ENCODE peak calls at places on chromosomes 2 and 18, in seven cellular contexts. S is cardiac muscle cell; W is retinal pigment epithelial cell; U is AG04450; R is cardiac fibroblast; C is stimulated activated naive CD8-positive, alpha-beta T cell treated with anti-CD3 and anti-CD28 coated beads, Interleukin-15, amount 100 ng/mL, for 72 hours; X is HFFc6. Y is an unnamed sample.
A peak's percentile ranks its signal among the peaks of the same experiment; 100 is the strongest.

GRCh38 chr18:24494586-24494985 is 34.1 kb downstream of the HRH4 start:
- DNase-seq in X (no peak), S (no peak), R (no peak), W (no peak), C (no peak), U (no peak), Y (no peak)

GRCh38 chr2:37323770-37324535 is 680 bp downstream of the PRKD3 start:
- DNase-seq in X (peak; percentile 23), S (peak; percentile 57), U (no peak), C (peak; percentile 49), R (peak; percentile 31), W (no peak), Y (no peak)

GRCh38 chr2:132670104-132670960 is at the start of gene LYPD1:
- DNase-seq in X (no peak), W (no peak), C (no peak), R (no peak), S (peak; percentile 34), U (no peak), Y (no peak)

GRCh38 chr2:50385361-50385760 is 646.6 kb downstream of the NRXN1 start:
- DNase-seq in X (no peak), S (no peak), C (no peak), W (peak; percentile 20), U (no peak), R (no peak), Y (no peak)

GRCh38 chr18:24397131-24397693 is 412 bp downstream of the OSBPL1A start:
- DNase-seq in S (peak; percentile 56), U (peak; percentile 21), R (peak; percentile 81), W (peak; percentile 58), C (peak; percentile 35), X (peak; percentile 49), Y (peak; percentile 52)

GRCh38 chr2:223815884-223816570 is 21.4 kb downstream of the AP1S3 start:
- DNase-seq in R (peak; percentile 42), W (peak; percentile 90), X (no peak), S (no peak), C (no peak), U (no peak), Y (peak; percentile 86)

GRCh38 chr2:81984969-81985637 is 1680.6 kb upstream of the LRRTM1 start:
- DNase-seq in C (no peak), W (no peak), S (no peak), X (no peak), U (no peak), R (no peak), Y (no peak)

GRCh38 chr2:241558532-241559488 is at the start of gene BOK:
- DNase-seq in C (no peak), W (peak; percentile 33), X (peak; percentile 63), R (peak; percentile 82), S (peak; percentile 82), U (no peak), Y (peak; percentile 22)

GRCh38 chr2:219116776-219117646 is 43.6 kb downstream of the NHEJ1 start:
- DNase-seq in S (no peak), X (no peak), C (no peak), R (no peak), W (no peak), U (no peak), Y (no peak)

GRCh38 chr2:220575963-220576362 is 948.5 kb downstream of the SLC4A3 start:
- DNase-seq in W (no peak), R (no peak), U (no peak), C (no peak), X (no peak), S (no peak), Y (no peak)

GRCh38 chr2:46216213-46216612 is 81.0 kb upstream of the EPAS1 start:
- DNase-seq in U (peak; percentile 16), W (no peak), C (no peak), X (peak; percentile 57), S (no peak), R (no peak), Y (no peak)

GRCh38 chr18:57859314-57859713 is 56.2 kb upstream of the ATP8B1 start:
- DNase-seq in X (no peak), W (no peak), C (peak; percentile 12), R (peak; percentile 54), U (no peak), S (peak; percentile 50), Y (peak; percentile 6)

GRCh38 chr2:212520340-212520739 is 18.3 kb downstream of the ERBB4 start:
- DNase-seq in C (no peak), X (peak; percentile 16), W (no peak), U (no peak), S (no peak), R (no peak), Y (no peak)

GRCh38 chr2:106638043-106638442 is 150.9 kb downstream of the CD8B2 start:
- DNase-seq in W (peak; percentile 0), X (peak; percentile 28), R (peak; percentile 36), S (peak; percentile 44), C (no peak), U (no peak), Y (no peak)

GRCh38 chr2:225122582-225123486 is 80.6 kb upstream of the DOCK10 start:
- DNase-seq in U (no peak), S (peak; percentile 6), C (no peak), W (no peak), R (peak; percentile 31), X (peak; percentile 48), Y (no peak)

GRCh38 chr2:227860116-227860724 is 11.2 kb upstream of the DAW1 start:
- DNase-seq in R (no peak), X (no peak), S (no peak), W (no peak), U (no peak), C (no peak), Y (no peak)

GRCh38 chr2:112151701-112152440 is 13.7 kb downstream of the FBLN7 start:
- DNase-seq in C (no peak), U (no peak), S (no peak), X (no peak), R (no peak), W (no peak), Y (no peak)

GRCh38 chr2:88874063-88874657 is 182.7 kb downstream of the RPIA start:
- DNase-seq in X (peak; percentile 48), S (peak; percentile 68), U (no peak), R (peak; percentile 70), C (peak; percentile 38), W (peak; percentile 7), Y (no peak)

GRCh38 chr18:8151176-8151575 is 458.1 kb upstream of the RAB12 start:
- DNase-seq in R (no peak), U (no peak), X (no peak), W (no peak), S (no peak), C (no peak), Y (no peak)

GRCh38 chr18:8752329-8752728 is 47.0 kb downstream of the MTCL1 start:
- DNase-seq in S (no peak), C (no peak), W (no peak), R (peak; percentile 60), U (no peak), X (peak; percentile 26), Y (no peak)

GRCh38 chr2:149089068-149089467 is 50.6 kb downstream of the LYPD6B start:
- DNase-seq in C (no peak), R (no peak), X (peak; percentile 19), S (no peak), U (no peak), W (no peak), Y (no peak)

GRCh38 chr2:219272351-219272750 is 6.8 kb upstream of the DNAJB2 start:
- DNase-seq in X (no peak), S (no peak), W (no peak), C (no peak), U (no peak), R (no peak), Y (no peak)

GRCh38 chr18:42508683-42509347 is 553.8 kb downstream of the PIK3C3 start:
- DNase-seq in W (no peak), C (no peak), R (no peak), S (no peak), U (no peak), X (no peak), Y (no peak)

GRCh38 chr2:96359310-96359709 is 23.7 kb downstream of the NCAPH start:
- DNase-seq in C (peak; percentile 25), S (no peak), R (no peak), W (no peak), X (no peak), U (no peak), Y (no peak)

GRCh38 chr18:54388203-54389142 is 30.8 kb downstream of the C18orf54 start:
- DNase-seq in U (peak; percentile 61), S (peak; percentile 5), W (peak; percentile 45), R (peak; percentile 79), X (peak; percentile 78), C (peak; percentile 50), Y (peak; percentile 51)

GRCh38 chr2:241541564-241542277 is 16.8 kb upstream of the BOK start:
- DNase-seq in C (no peak), W (no peak), U (no peak), R (no peak), X (no peak), S (peak; percentile 9), Y (no peak)

GRCh38 chr2:241532733-241533601 is 24.6 kb upstream of the STK25 start:
- DNase-seq in U (no peak), X (no peak), C (no peak), S (no peak), W (no peak), R (no peak), Y (no peak)

GRCh38 chr2:132415256-132416079 is 1.1 kb upstream of the GPR39 start:
- DNase-seq in S (no peak), R (peak; percentile 11), X (no peak), U (no peak), W (no peak), C (no peak), Y (no peak)

GRCh38 chr2:227472265-227473018 is 486 bp downstream of the AGFG1 start:
- DNase-seq in U (no peak), R (no peak), C (peak; percentile 64), W (no peak), S (peak; percentile 78), X (no peak), Y (no peak)

GRCh38 chr2:145524836-145525235 is 1004.9 kb upstream of the ZEB2 start:
- DNase-seq in X (no peak), S (no peak), R (peak; percentile 8), C (no peak), U (no peak), W (peak; percentile 72), Y (no peak)

GRCh38 chr2:196112408-196113039 is 43.9 kb upstream of the DNAH7 start:
- DNase-seq in U (peak; percentile 51), C (no peak), W (peak; percentile 61), S (no peak), X (peak; percentile 72), R (peak; percentile 90), Y (peak; percentile 94)

GRCh38 chr2:113116100-113116958 is 11.1 kb upstream of the IL1RN start:
- DNase-seq in U (no peak), W (no peak), R (no peak), X (no peak), C (peak; percentile 25), S (no peak), Y (no peak)

GRCh38 chr2:180208841-180209240 is 201.7 kb upstream of the CWC22 start:
- DNase-seq in U (no peak), C (no peak), W (peak; percentile 71), R (peak; percentile 68), X (no peak), S (no peak), Y (peak; percentile 23)

GRCh38 chr18:28357785-28358401 is 181.0 kb upstream of the CDH2 start:
- DNase-seq in C (no peak), U (no peak), W (no peak), R (no peak), S (peak; percentile 6), X (no peak), Y (no peak)

GRCh38 chr2:212451786-212452200 is 86.8 kb downstream of the ERBB4 start:
- DNase-seq in S (peak; percentile 35), U (no peak), R (peak; percentile 71), C (no peak), W (peak; percentile 94), X (peak; percentile 12), Y (peak; percentile 83)

GRCh38 chr2:150204449-150204848 is 283.0 kb downstream of the RND3 start:
- DNase-seq in U (peak; percentile 73), C (no peak), S (no peak), R (peak; percentile 89), X (peak; percentile 66), W (no peak), Y (peak; percentile 46)

GRCh38 chr2:72130671-72131360 is 16.8 kb downstream of the CYP26B1 start:
- DNase-seq in R (no peak), W (no peak), C (no peak), S (no peak), X (no peak), U (no peak), Y (no peak)

GRCh38 chr18:52822160-52822559 is 482.2 kb downstream of the DCC start:
- DNase-seq in R (no peak), W (no peak), S (no peak), U (no peak), X (no peak), C (no peak), Y (no peak)

Y was measured in epithelial cell of proximal tubule.